ENCODE peak calls at places on chromosomes 12 and 14, in four cellular contexts. U is HCT116; G is CD8-positive, alpha-beta T cell; H is AG04450. Q is an unnamed sample.

GRCh38 chr12:18676112-18676511 is 61.7 kb downstream of the PLCZ1 start:
- DNase-seq in H (no peak), U (no peak), G (no peak), Q (no peak)

GRCh38 chr14:74642011-74642410 is 30.0 kb upstream of the LTBP2 start:
- DNase-seq in U (no peak), G (no peak), H (no peak), Q (no peak)

GRCh38 chr12:49832836-49833421 is 4.7 kb upstream of the NCKAP5L start:
- DNase-seq in H (no peak), G (no peak), U (no peak), Q (no peak)

GRCh38 chr14:57091030-57091608 is 177.6 kb downstream of the EXOC5 start:
- DNase-seq in U (no peak), H (no peak), G (no peak), Q (no peak)

GRCh38 chr12:65895759-65896656 is 71.7 kb downstream of the HMGA2 start:
- DNase-seq in G (no peak), U (peak; percentile 51), H (no peak), Q (no peak)

GRCh38 chr14:44612002-44612401 is 104.9 kb upstream of the FSCB start:
- DNase-seq in U (no peak), G (no peak), H (no peak), Q (no peak)

GRCh38 chr14:31806249-31806648 is 245.0 kb downstream of the NUBPL start:
- DNase-seq in H (no peak), G (no peak), U (no peak), Q (no peak)

GRCh38 chr12:3998968-3999792 is 126.0 kb upstream of the PARP11 start:
- DNase-seq in U (no peak), G (no peak), H (no peak), Q (no peak)

GRCh38 chr12:45675534-45675933 is 54.0 kb upstream of the ARID2 start:
- DNase-seq in U (no peak), H (no peak), G (no peak), Q (no peak)

GRCh38 chr12:32727237-32727636 is 28.5 kb downstream of the YARS2 start:
- DNase-seq in U (no peak), H (no peak), G (no peak), Q (no peak)

GRCh38 chr12:102034346-102034745 is 27.4 kb downstream of the WASHC3 start:
- DNase-seq in G (no peak), U (no peak), H (no peak), Q (no peak)

GRCh38 chr14:54136894-54137665 is 180.5 kb upstream of the BMP4 start:
- DNase-seq in G (no peak), U (no peak), H (no peak), Q (no peak)

GRCh38 chr14:68372363-68372762 is 420.5 kb downstream of the ZFP36L1 start:
- DNase-seq in G (no peak), H (no peak), U (no peak), Q (no peak)

GRCh38 chr14:61188936-61189808 is 92.0 kb downstream of the TMEM30B start:
- DNase-seq in G (no peak), H (no peak), U (no peak), Q (no peak)

GRCh38 chr14:83863042-83863441 is 1666.9 kb upstream of the FLRT2 start:
- DNase-seq in U (no peak), H (no peak), G (no peak), Q (no peak)

GRCh38 chr14:32077081-32078029 is at the start of gene ARHGAP5:
- DNase-seq in H (no peak), G (peak; percentile 70), U (no peak), Q (no peak)

GRCh38 chr12:92034858-92035401 is 110.7 kb downstream of the BTG1 start:
- DNase-seq in G (peak; percentile 66), U (peak; percentile 6), H (peak; percentile 82), Q (no peak)

GRCh38 chr14:50020184-50020583 is 96.2 kb downstream of the VCPKMT start:
- DNase-seq in U (no peak), G (no peak), H (no peak), Q (no peak)

GRCh38 chr14:27528328-27528727 is 930.5 kb upstream of the NOVA1 start:
- DNase-seq in G (no peak), U (no peak), H (no peak), Q (no peak)

GRCh38 chr12:86256169-86256568 is at the start of gene MGAT4C:
- DNase-seq in U (no peak), G (no peak), H (no peak), Q (no peak)

GRCh38 chr12:46458500-46459106 is 86.0 kb upstream of the SLC38A2 start:
- DNase-seq in G (no peak), H (no peak), U (no peak), Q (no peak)

GRCh38 chr14:73283592-73284379 is 46.5 kb downstream of the PAPLN start:
- DNase-seq in G (no peak), H (no peak), U (no peak), Q (no peak)

GRCh38 chr12:131724534-131724933 is 13.6 kb downstream of the SFSWAP start:
- DNase-seq in G (no peak), H (no peak), U (no peak), Q (no peak)

GRCh38 chr12:45726594-45727300 is 2.8 kb upstream of the ARID2 start:
- DNase-seq in H (no peak), G (no peak), U (no peak), Q (peak; percentile 18)

GRCh38 chr12:17381211-17381610 is 708.8 kb downstream of the RERGL start:
- DNase-seq in U (no peak), G (no peak), H (no peak), Q (no peak)

GRCh38 chr14:101869217-101869616 is 95.2 kb upstream of the DYNC1H1 start:
- DNase-seq in G (no peak), H (no peak), U (no peak), Q (no peak)

GRCh38 chr14:94588311-94588710 is 7.1 kb downstream of the SERPINA5 start:
- DNase-seq in U (no peak), G (no peak), H (no peak), Q (no peak)

GRCh38 chr12:94730846-94731245 is 80.5 kb upstream of the TMCC3 start:
- DNase-seq in U (no peak), G (no peak), H (no peak), Q (no peak)

GRCh38 chr12:42780671-42781070 is 191.1 kb upstream of the PRICKLE1 start:
- DNase-seq in U (no peak), G (no peak), H (no peak), Q (no peak)

GRCh38 chr12:116222358-116222757 is 55.1 kb downstream of the MED13L start:
- DNase-seq in H (peak; percentile 75), G (no peak), U (peak; percentile 85), Q (no peak)

GRCh38 chr12:128078311-128078851 is 188.6 kb upstream of the TMEM132C start:
- DNase-seq in U (no peak), H (no peak), G (no peak), Q (no peak)
- H3K9me3 ChIP-seq in U (peaks cover 29% of the 10 kb centered on the region), H (peaks cover 51% of the 10 kb centered on the region), G (no peaks in the 10 kb centered on the region), Q (peaks cover 3% of the 10 kb centered on the region)

GRCh38 chr12:23775208-23775607 is 174.3 kb downstream of the SOX5 start:
- DNase-seq in G (no peak), H (no peak), U (no peak), Q (no peak)
- H3K9me3 ChIP-seq in G (no peaks in the 10 kb centered on the region), H (no peaks in the 10 kb centered on the region), U (peaks cover 24% of the 10 kb centered on the region), Q (no peaks in the 10 kb centered on the region)

DNA sequence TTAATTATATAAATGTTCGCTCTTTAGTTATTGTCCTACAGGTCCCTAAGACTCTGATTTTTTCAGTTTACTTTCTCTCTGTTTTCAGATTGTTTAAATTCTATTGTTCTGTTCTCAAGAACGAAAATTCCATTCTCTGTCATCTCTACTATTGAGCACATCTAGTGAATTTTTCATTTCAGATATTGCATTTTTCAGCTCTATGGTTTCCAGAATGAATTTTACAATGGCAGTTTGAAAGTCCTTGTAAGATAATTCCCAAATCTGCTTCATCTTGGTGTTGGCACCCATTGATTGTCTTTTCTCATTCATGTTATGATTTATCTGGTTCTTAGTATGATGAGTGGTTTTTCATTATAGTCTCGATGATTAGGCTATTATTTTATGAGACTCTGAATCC is 519.6 kb upstream of the LRFN5 start:
- DNase-seq in G (no peak), H (no peak), U (no peak), Q (no peak)
- H3K9me3 ChIP-seq in G (no peaks in the 10 kb centered on the region), H (no peaks in the 10 kb centered on the region), U (peaks cover 8% of the 10 kb centered on the region), Q (no peaks in the 10 kb centered on the region)

DNA sequence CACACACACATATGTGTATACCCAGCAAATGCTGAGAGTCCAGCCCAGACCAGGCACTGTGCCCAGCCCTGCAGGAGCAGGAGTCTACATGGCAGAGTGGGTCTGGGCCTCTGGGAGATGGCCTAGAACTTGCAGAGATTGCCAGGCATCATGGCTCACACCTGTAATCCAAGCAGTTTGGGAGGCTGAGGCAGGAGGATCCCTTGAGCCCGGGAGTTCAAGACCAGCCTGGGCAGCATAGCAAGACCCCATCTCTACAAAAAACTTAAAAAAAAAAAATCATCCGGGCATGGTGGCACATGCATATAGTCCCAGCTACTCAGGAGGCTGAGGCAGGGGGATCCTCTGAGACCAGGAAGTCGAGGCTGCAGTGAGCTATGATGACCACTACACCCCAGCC is 20.8 kb upstream of the MLXIP start:
- DNase-seq in G (no peak), H (no peak), U (no peak), Q (no peak)
- H3K9me3 ChIP-seq in G (no peaks in the 10 kb centered on the region), H (no peaks in the 10 kb centered on the region), U (no peaks in the 10 kb centered on the region), Q (no peaks in the 10 kb centered on the region)

GRCh38 chr14:105943973-105944602 is 417.7 kb downstream of the TMEM121 start:
- DNase-seq in G (no peak), H (no peak), U (no peak), Q (no peak)

GRCh38 chr14:105947599-105947998 is 421.2 kb downstream of the TMEM121 start:
- DNase-seq in H (no peak), U (no peak), G (no peak), Q (no peak)

GRCh38 chr14:105941226-105942166 is 415.1 kb downstream of the TMEM121 start:
- DNase-seq in G (no peak), H (no peak), U (no peak), Q (no peak)

GRCh38 chr14:105945891-105946290 is 419.5 kb downstream of the TMEM121 start:
- DNase-seq in G (no peak), H (no peak), U (no peak), Q (no peak)

GRCh38 chr14:105944632-105945610 is 418.5 kb downstream of the TMEM121 start:
- DNase-seq in U (peak; percentile 34), G (peak; percentile 80), H (no peak), Q (peak; percentile 46)
- H3K9me3 ChIP-seq in U (no peaks in the 10 kb centered on the region), G (peaks cover under 1% of the 10 kb centered on the region), H (peaks cover 55% of the 10 kb centered on the region), Q (no peaks in the 10 kb centered on the region)

GRCh38 chr14:81400852-81401251 is 728 bp upstream of the STON2 start:
- DNase-seq in G (no peak), U (peak; percentile 54), H (peak; percentile 6), Q (no peak)
- H3K9me3 ChIP-seq in G (no peaks in the 10 kb centered on the region), U (no peaks in the 10 kb centered on the region), H (no peaks in the 10 kb centered on the region), Q (no peaks in the 10 kb centered on the region)